ENCODE peak calls at places on chromosomes 6 and 20, in four cellular contexts. V is SK-N-SH, O is GM12878, M is HepG2. W is an unnamed sample.

GRCh38 chr6:21441386-21441785 is 152.2 kb upstream of the SOX4 start:
- DNase-seq in M (no peak), V (no peak), O (no peak), W (no peak)

GRCh38 chr20:58664883-58665282 is 13.8 kb downstream of the STX16 start:
- DNase-seq in M (no peak), V (no peak), O (no peak), W (no peak)

GRCh38 chr20:63974402-63975200 is 4.8 kb downstream of the SAMD10 start:
- DNase-seq in O (no peak), V (peak), M (no peak), W (no peak)

GRCh38 chr20:7358670-7359069 is 581.6 kb downstream of the HAO1 start:
- DNase-seq in M (no peak), V (no peak), O (no peak), W (no peak)

GRCh38 chr6:97674802-97675201 is 391.8 kb upstream of the MMS22L start:
- DNase-seq in V (no peak), M (no peak), O (no peak), W (no peak)

GRCh38 chr6:117444600-117444999 is 18.9 kb upstream of the ROS1 start:
- DNase-seq in O (no peak), V (no peak), M (no peak), W (no peak)

GRCh38 chr20:62603907-62604785 is 38.2 kb upstream of the SLCO4A1 start:
- DNase-seq in V (no peak), O (no peak), M (no peak), W (no peak)

GRCh38 chr6:109466212-109466923 is 10.8 kb upstream of the MICAL1 start:
- DNase-seq in O (no peak), V (no peak), M (no peak), W (no peak)

GRCh38 chr20:50320910-50321796 is 130.5 kb downstream of the CEBPB start:
- DNase-seq in O (no peak), M (peak), V (peak), W (peak)

GRCh38 chr6:158861686-158862381 is 42.7 kb upstream of the EZR start:
- DNase-seq in O (no peak), V (no peak), M (no peak), W (no peak)

GRCh38 chr20:38117205-38117604 is 47.9 kb downstream of the TGM2 start:
- DNase-seq in O (no peak), M (no peak), V (no peak), W (no peak)

GRCh38 chr20:56995635-56996075 is 270.8 kb downstream of the BMP7 start:
- DNase-seq in V (peak), O (no peak), M (peak), W (peak)
- TF ChIP-seq NFIC in V (no peak), O (no peak), M (no peak), W (no peak)

GRCh38 chr6:85620308-85620707 is 22.4 kb downstream of the SYNCRIP start:
- DNase-seq in V (no peak), M (no peak), O (no peak), W (no peak)
- TF ChIP-seq NFIC in V (no peak), M (no peak), O (no peak), W (no peak)

DNA sequence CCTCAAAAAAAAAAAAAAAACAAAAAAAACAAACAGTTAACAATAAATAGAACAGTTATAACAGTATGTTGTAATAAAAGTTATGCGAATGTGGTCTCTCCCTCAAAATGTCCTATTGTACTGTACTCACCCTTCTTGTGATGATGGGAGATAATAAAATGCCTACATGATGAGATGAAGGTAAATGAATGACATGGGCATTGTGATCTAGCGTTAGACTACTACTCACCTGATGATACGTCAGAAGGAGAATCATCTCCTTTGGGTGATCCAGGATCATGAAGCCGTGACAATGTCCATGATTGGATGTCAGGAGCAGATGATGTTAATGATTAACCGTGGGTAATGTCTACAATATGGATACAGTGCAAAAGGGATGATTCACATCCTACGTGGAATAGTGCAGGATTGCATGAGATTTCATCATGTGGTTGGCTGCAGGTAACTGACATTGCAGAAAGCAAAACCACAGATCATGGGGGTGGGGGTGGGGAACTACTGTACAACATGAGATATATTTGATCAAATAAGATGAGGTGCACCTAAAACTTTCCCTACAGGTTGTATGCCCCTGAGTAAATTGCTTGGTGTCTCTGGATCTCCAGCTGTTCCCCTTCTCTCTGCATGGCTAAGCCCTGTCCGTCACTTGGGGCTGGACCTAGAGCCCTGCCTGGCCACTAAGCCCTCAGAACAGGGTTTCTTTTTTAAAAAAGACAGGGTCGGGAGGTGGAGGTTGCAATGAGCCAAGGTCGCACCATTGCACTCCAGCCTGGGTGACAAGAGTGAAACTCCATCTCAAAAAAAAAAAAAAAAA is 6.2 kb upstream of the RBCK1 start:
- DNase-seq in M (peak), V (no peak), O (no peak), W (no peak)
- TF ChIP-seq NFIC in M (peak), V (no peak), O (no peak), W (no peak)

GRCh38 chr20:20549267-20549612 is 163.2 kb downstream of the RALGAPA2 start:
- DNase-seq in V (no peak), M (no peak), O (no peak), W (no peak)
- TF ChIP-seq NFIC in V (no peak), M (no peak), O (no peak), W (no peak)

DNA sequence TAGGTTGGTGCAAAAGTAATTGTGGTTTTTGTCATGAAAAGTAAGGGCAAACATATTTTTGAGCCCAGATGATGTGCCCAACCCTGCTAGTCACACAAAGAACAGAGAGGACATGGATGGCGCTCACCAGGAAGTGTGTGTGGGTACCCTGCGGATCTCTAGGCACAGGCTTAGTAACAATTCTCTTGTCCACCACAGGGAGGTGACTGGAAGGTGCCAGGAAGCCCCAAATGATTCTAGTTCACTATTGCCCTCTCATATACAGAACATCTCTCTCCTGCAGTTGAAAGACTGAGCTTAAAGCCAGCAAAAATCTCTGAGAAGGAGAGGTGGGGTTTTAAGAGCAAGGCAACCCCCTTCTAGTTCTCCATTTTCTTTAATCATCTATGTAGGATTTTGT is 272.1 kb upstream of the TAB2 start:
- DNase-seq in O (no peak), M (peak), V (no peak), W (no peak)
- TF ChIP-seq NFIC in O (no peak), M (no peak), V (no peak), W (no peak)

DNA sequence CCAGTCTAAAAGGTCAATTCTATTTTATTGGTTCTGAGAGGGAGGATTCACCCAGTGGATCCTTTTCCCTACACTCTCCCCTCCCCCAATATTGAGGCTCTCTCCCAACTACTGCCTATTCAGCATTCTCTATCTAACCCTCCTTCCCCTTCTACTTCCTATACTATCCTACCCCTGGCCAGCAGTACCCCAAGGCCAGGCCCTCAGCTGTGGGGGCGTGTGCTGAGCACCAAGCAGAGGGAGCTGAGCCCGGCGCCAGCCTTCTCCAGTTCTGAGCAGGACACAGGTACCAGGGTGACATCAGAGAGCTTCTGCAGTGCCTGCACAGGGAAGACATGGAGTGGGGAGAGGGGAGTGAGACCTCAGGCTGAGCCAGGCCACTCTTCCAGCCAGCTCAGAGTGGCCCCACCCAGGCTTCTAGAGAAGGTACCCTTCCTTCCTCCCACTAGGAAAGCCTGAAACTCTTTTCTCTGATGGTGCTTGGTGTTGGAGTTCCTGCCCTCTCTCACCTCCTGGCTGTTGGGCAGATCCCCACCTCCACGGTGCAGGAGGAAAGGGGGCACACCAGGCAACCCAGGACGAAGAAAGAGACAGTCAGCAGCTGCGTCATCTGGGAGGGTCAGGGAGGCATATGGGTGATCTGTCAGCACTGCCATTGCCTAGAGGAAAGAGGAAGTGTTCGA is 1.9 kb downstream of the DDAH2 start:
- DNase-seq in V (no peak), O (no peak), M (no peak), W (no peak)
- TF ChIP-seq NFIC in V (no peak), O (no peak), M (no peak), W (no peak)